ENCODE peak calls at places on chromosomes 16 and 17, in four cellular contexts. D, U, V and J are unnamed samples.

GRCh38 chr16:27222499-27223225 is 19.3 kb downstream of the KDM8 start:
- DNase-seq in U (no peak), V (no peak), D (no peak), J (no peak)

GRCh38 chr17:10144976-10145375 is 53.4 kb downstream of the GAS7 start:
- DNase-seq in V (no peak), D (no peak), U (no peak), J (no peak)

GRCh38 chr16:397736-398332 is 835 bp downstream of the NME4 start:
- DNase-seq in U (no peak), D (no peak), V (peak), J (peak)

GRCh38 chr16:57126412-57126811 is 34.0 kb downstream of the CPNE2 start:
- DNase-seq in U (no peak), V (no peak), D (no peak), J (no peak)

GRCh38 chr17:7308625-7309433 is 1.4 kb downstream of the EIF5A start:
- DNase-seq in D (no peak), V (peak), U (no peak), J (no peak)

GRCh38 chr17:15744885-15745284 is 12.8 kb downstream of the TBC1D26 start:
- DNase-seq in U (no peak), V (no peak), D (no peak), J (no peak)

GRCh38 chr17:33125552-33125950 is 133.9 kb downstream of the SPACA3 start:
- DNase-seq in U (no peak), V (no peak), D (no peak), J (no peak)

GRCh38 chr16:83520596-83520995 is 287.2 kb upstream of the HSBP1 start:
- DNase-seq in U (no peak), D (no peak), V (no peak), J (no peak)

GRCh38 chr16:78137782-78138616 is 38.5 kb downstream of the WWOX start:
- DNase-seq in U (no peak), D (no peak), V (no peak), J (no peak)

GRCh38 chr17:29292992-29293889 is 707 bp downstream of the NUFIP2 start:
- DNase-seq in U (peak), V (peak), D (no peak), J (no peak)

GRCh38 chr17:29295420-29295819 is 1.5 kb upstream of the NUFIP2 start:
- DNase-seq in D (no peak), U (no peak), V (no peak), J (no peak)

GRCh38 chr17:29292071-29292991 is 1.6 kb downstream of the NUFIP2 start:
- DNase-seq in V (peak), D (no peak), U (peak), J (no peak)

GRCh38 chr17:29294580-29294900 is 592 bp upstream of the NUFIP2 start:
- DNase-seq in D (no peak), V (no peak), U (no peak), J (no peak)

GRCh38 chr17:29293890-29294579 is at the start of gene NUFIP2:
- DNase-seq in U (peak), V (peak), D (peak), J (peak)
- TF ChIP-seq CTCF in U (no peak), V (no peak), D (no peak), J (peak)

DNA sequence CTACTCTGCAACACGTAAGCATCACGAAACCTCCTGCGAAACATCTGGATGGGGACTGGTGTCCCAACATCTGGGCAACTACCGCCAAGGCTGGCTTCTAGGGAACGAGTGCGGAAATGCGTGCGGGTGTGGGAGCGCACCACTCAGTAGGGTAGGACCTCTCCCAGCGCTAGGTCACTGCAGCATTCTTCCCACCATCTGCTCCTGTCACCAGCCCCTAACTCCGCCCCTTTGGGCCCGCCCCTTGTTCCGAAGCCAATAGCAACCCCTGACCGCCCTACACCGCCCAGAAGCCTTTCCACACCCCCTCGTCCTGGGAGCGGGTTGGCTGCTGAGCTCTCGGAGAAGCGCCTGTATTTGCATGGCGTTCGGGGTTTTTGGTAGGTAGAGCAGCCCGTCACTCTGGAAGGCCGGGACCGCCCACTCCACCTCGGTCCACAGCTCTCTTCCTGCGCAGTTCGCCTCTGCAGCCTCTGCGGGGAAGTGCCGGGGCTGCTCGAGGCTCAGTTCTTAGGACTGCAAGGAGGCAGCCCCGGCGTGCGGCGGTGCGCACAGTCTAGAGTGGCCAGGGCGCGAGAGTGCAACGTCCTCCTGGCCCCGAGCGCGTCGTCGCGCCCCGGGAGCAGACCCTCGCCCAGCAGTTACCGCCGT is at the start of gene HS3ST3B1:
- DNase-seq in D (peak), V (peak), U (peak), J (peak)
- TF ChIP-seq CTCF in D (peak), V (no peak), U (no peak), J (no peak)

GRCh38 chr17:13024526-13025263 is 6.9 kb upstream of the ELAC2 start:
- DNase-seq in D (no peak), U (no peak), V (peak), J (no peak)
- TF ChIP-seq CTCF in D (peak), U (peak), V (peak), J (peak)

GRCh38 chr16:9300252-9300651 is 208.8 kb downstream of the HAPSTR1 start:
- DNase-seq in D (no peak), V (no peak), U (no peak), J (no peak)

GRCh38 chr16:9297437-9298113 is 206.1 kb downstream of the HAPSTR1 start:
- DNase-seq in V (peak), U (no peak), D (no peak), J (no peak)

GRCh38 chr16:9302102-9302501 is 210.7 kb downstream of the HAPSTR1 start:
- DNase-seq in U (no peak), V (no peak), D (no peak), J (no peak)

DNA sequence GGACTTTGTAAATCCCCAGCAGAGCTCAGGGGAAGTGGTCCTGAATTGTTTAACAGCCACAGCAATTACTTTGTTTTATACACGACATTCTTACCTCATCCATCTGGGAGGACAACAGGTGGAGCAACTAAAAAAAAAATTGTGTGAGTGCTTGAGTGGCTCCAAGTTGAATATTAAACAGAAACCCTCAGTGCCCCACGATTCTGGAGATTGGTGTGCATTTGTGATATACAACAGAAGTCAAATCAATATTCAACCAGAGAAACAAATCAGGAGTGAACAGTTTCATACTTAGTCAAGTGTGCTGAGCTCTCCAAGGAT is 204.8 kb downstream of the HAPSTR1 start:
- DNase-seq in U (no peak), D (no peak), V (no peak), J (no peak)
- TF ChIP-seq CTCF in U (no peak), D (no peak), V (no peak), J (no peak)